ENCODE peak calls at places on chromosomes 11 and 22, in four cellular contexts. W is endothelial cell of umbilical vein, E is HCT116, Z is transverse colon. C is an unnamed sample.

GRCh38 chr11:111623527-111624030 is 21.3 kb downstream of the SIK2 start:
- DNase-seq in E (no peak), W (no peak), Z (peak), C (no peak)

GRCh38 chr22:22397875-22398524 is 110.5 kb downstream of the ZNF280B start:
- DNase-seq in Z (no peak), E (no peak), W (no peak), C (no peak)

GRCh38 chr11:36007127-36007824 is 63.4 kb downstream of the LDLRAD3 start:
- DNase-seq in E (no peak), W (no peak), Z (no peak), C (no peak)

GRCh38 chr11:12211331-12212065 is 101.1 kb downstream of the MICAL2 start:
- DNase-seq in Z (no peak), E (no peak), W (no peak), C (no peak)

GRCh38 chr11:111735262-111736116 is 30.7 kb downstream of the PPP2R1B start:
- DNase-seq in E (no peak), W (peak), Z (peak), C (no peak)

GRCh38 chr11:87187930-87188329 is 150.2 kb downstream of the TMEM135 start:
- DNase-seq in E (no peak), W (no peak), Z (no peak), C (no peak)

GRCh38 chr11:35927730-35928129 is 16.1 kb upstream of the LDLRAD3 start:
- DNase-seq in W (no peak), E (no peak), Z (peak), C (no peak)

GRCh38 chr11:95267814-95268213 is 36.8 kb upstream of the SESN3 start:
- DNase-seq in W (no peak), E (no peak), Z (no peak), C (no peak)

GRCh38 chr22:36334838-36335603 is 52.7 kb downstream of the MYH9 start:
- DNase-seq in E (no peak), Z (no peak), W (no peak), C (no peak)

GRCh38 chr11:12893787-12894672 is 115.1 kb upstream of the RASSF10 start:
- DNase-seq in Z (peak), W (peak), E (peak), C (no peak)

GRCh38 chr11:12995211-12995610 is 13.9 kb upstream of the RASSF10 start:
- DNase-seq in E (no peak), Z (no peak), W (no peak), C (no peak)

GRCh38 chr11:6228520-6228919 is 5.9 kb downstream of the FHIP1B start:
- DNase-seq in W (no peak), E (no peak), Z (no peak), C (no peak)

GRCh38 chr11:112623057-112623456 is 338.2 kb upstream of the NCAM1 start:
- DNase-seq in E (no peak), Z (no peak), W (no peak), C (no peak)

GRCh38 chr11:128904872-128905344 is 13.8 kb downstream of the KCNJ5 start:
- DNase-seq in Z (peak), W (peak), E (no peak), C (peak)

GRCh38 chr11:19789840-19790710 is 77.4 kb downstream of the NAV2 start:
- DNase-seq in Z (peak), W (no peak), E (no peak), C (no peak)

GRCh38 chr11:131754671-131755070 is 384.3 kb downstream of the NTM start:
- DNase-seq in W (peak), E (no peak), Z (no peak), C (no peak)

GRCh38 chr11:130426223-130427048 is 2.0 kb downstream of the ADAMTS8 start:
- DNase-seq in Z (no peak), W (no peak), E (no peak), C (no peak)

GRCh38 chr11:127815316-127815715 is 772.0 kb downstream of the ETS1 start:
- DNase-seq in Z (no peak), E (no peak), W (no peak), C (no peak)

GRCh38 chr11:124865902-124866851 is 945 bp downstream of the ROBO3 start:
- DNase-seq in E (no peak), W (peak), Z (peak), C (peak)

GRCh38 chr11:35617687-35618496 is at the start of gene FJX1:
- DNase-seq in W (peak), E (no peak), Z (peak), C (peak)

GRCh38 chr11:27807594-27807993 is 107.3 kb upstream of the BDNF start:
- DNase-seq in Z (no peak), W (no peak), E (no peak), C (no peak)

GRCh38 chr11:40130427-40130826 is 1329.0 kb downstream of the LRRC4C start:
- DNase-seq in E (no peak), W (no peak), Z (no peak), C (no peak)

GRCh38 chr22:30176431-30176830 is 70.1 kb downstream of the LIF start:
- DNase-seq in W (no peak), Z (no peak), E (no peak), C (no peak)

GRCh38 chr11:71454470-71455113 is 1.6 kb downstream of the NADSYN1 start:
- DNase-seq in W (no peak), Z (peak), E (no peak), C (no peak)

GRCh38 chr11:62574363-62575057 is 819 bp upstream of the EEF1G start:
- DNase-seq in W (peak), Z (peak), E (no peak), C (peak)

GRCh38 chr11:119694334-119694733 is 34.7 kb downstream of the NECTIN1 start:
- DNase-seq in Z (peak), E (no peak), W (no peak), C (no peak)

GRCh38 chr11:82080160-82080559 is 653.5 kb downstream of the FAM181B start:
- DNase-seq in W (no peak), Z (no peak), E (no peak), C (no peak)

GRCh38 chr11:74055938-74056337 is 47.1 kb upstream of the UCP3 start:
- DNase-seq in E (peak), Z (no peak), W (no peak), C (no peak)

GRCh38 chr22:28570697-28571373 is 108.8 kb downstream of the TTC28 start:
- DNase-seq in E (no peak), W (peak), Z (no peak), C (no peak)

GRCh38 chr11:125592305-125593112 is at the start of gene STT3A:
- DNase-seq in E (peak), W (peak), Z (peak), C (peak)

GRCh38 chr11:118343248-118343647 is 743 bp upstream of the CD3D start:
- DNase-seq in E (no peak), Z (no peak), W (no peak), C (no peak)

GRCh38 chr11:91158901-91159537 is 936.2 kb upstream of the CHORDC1 start:
- DNase-seq in W (peak), Z (no peak), E (no peak), C (no peak)

GRCh38 chr11:35978891-35979290 is 35.0 kb downstream of the LDLRAD3 start:
- DNase-seq in Z (no peak), W (peak), E (no peak), C (no peak)

GRCh38 chr11:62333768-62334167 is 3.5 kb upstream of the ASRGL1 start:
- DNase-seq in E (no peak), W (no peak), Z (no peak), C (no peak)

GRCh38 chr11:115527534-115528125 is 23.4 kb upstream of the CADM1 start:
- DNase-seq in Z (no peak), E (no peak), W (no peak), C (no peak)

GRCh38 chr11:9895016-9895415 is 231.1 kb downstream of the SWAP70 start:
- DNase-seq in Z (no peak), E (no peak), W (no peak), C (no peak)

GRCh38 chr22:42108848-42109247 is 18.3 kb upstream of the NDUFA6 start:
- DNase-seq in E (no peak), Z (no peak), W (no peak), C (no peak)

GRCh38 chr22:38205261-38206128 is 3.7 kb downstream of the MAFF start:
- DNase-seq in Z (peak), W (peak), E (no peak), C (no peak)

DNA sequence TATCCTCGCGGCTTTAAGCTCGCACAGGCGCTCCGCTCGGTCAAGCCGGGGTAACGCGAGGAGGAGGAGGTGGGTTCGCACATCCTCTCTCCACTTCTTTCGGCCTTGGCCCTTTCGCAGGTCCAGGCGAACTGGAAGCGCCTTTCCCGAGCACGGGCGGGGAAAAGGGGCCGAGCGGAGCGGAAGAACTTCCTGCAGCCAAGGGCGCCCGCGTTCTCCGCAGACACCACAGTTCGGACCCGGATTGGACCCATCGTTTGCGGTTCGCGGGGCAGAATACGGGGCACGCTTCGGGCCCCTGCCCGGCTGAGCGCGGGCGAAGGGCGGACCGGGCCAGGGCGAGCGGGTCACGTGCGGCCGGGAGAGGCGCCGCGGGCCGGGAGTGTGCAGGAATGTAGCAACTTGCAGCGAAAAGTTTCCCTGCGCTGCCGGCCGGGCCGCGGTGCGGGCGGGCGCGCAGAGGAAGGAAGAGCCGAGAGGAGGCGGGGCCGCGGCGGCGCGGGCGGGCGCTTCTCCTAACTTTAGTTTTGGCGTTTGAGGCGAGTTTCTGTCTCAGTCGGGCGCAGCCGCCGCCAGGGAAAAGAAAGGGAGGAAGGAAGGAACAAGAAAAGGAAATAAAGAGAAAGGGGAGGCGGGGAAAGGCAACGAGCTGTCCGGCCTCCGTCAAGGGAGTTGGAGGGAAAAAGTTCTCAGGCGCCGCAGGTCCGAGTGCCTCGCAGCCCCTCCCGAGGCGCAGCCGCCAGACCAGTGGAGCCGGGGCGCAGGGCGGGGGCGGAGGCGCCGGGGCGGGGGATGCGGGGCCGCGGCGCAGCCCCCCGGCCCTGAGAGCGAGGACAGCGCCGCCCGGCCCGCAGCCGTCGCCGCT is at the start of gene YAP1:
- DNase-seq in Z (peak), W (peak), E (peak), C (peak)
- TF ChIP-seq POLR2A in Z (peak), W (no peak), E (peak), C (no peak)

GRCh38 chr22:44983878-44984482 is 25.8 kb downstream of the PHF21B start:
- DNase-seq in E (no peak), W (no peak), Z (no peak), C (no peak)
- TF ChIP-seq POLR2AphosphoS5 in E (no peak), W (no peak), Z (no peak), C (no peak)

GRCh38 chr11:65442952-65443351 is 20.4 kb downstream of the NEAT1 start:
- DNase-seq in Z (no peak), E (no peak), W (peak), C (no peak)

GRCh38 chr11:65445604-65446445 is 23.2 kb downstream of the NEAT1 start:
- DNase-seq in W (peak), E (no peak), Z (no peak), C (no peak)

GRCh38 chr11:65446446-65447277 is 24.1 kb downstream of the NEAT1 start:
- DNase-seq in E (no peak), W (peak), Z (no peak), C (no peak)

GRCh38 chr11:65444314-65445051 is 21.9 kb downstream of the NEAT1 start:
- DNase-seq in Z (no peak), W (peak), E (no peak), C (no peak)

GRCh38 chr11:65445101-65445603 is 22.6 kb downstream of the NEAT1 start:
- DNase-seq in Z (no peak), E (no peak), W (peak), C (no peak)
- TF ChIP-seq POLR2A in Z (no peak), E (no peak), W (peak), C (no peak)

GRCh38 chr11:72696866-72697428 is 22.7 kb upstream of the PDE2A start:
- DNase-seq in E (no peak), W (no peak), Z (no peak), C (no peak)
- TF ChIP-seq POLR2AphosphoS5 in E (no peak), W (no peak), Z (no peak), C (no peak)

DNA sequence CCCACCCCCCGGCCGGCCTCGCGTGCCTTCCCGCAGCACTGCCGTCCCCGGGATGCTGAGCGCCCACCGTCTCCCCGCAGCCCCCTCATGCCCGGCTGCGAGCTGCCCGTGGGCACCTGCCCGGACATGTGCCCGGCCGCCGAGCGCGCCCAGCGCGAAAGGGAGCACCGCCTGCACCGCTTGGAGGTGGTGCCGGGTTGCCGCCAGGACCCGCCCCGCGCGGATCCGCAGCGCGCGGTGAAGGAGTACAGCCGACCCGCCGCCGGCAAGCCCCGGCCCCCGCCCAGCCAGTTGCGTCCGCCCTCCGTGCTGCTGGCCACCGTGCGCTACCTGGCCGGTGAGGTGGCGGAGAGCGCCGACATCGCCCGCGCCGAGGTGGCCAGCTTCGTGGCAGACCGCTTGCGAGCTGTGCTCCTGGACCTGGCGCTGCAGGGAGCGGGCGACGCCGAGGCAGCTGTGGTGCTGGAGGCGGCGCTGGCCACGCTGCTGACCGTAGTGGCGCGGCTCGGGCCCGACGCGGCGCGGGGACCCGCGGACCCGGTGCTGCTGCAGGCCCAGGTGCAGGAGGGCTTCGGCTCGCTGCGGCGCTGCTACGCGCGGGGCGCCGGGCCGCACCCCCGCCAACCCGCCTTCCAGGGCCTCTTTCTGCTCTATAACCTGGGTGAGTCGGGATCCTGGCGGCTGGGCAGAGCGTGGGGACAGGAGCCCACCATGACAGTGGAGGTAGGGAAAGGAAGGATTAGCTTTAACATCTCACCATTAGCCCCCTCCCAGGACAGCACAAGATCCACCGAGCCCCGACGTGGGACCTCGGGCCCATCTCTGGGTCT is at the start of gene SAC3D1:
- DNase-seq in W (peak), Z (peak), E (peak), C (peak)
- TF ChIP-seq POLR2A in W (peak), Z (no peak), E (peak), C (no peak)

DNA sequence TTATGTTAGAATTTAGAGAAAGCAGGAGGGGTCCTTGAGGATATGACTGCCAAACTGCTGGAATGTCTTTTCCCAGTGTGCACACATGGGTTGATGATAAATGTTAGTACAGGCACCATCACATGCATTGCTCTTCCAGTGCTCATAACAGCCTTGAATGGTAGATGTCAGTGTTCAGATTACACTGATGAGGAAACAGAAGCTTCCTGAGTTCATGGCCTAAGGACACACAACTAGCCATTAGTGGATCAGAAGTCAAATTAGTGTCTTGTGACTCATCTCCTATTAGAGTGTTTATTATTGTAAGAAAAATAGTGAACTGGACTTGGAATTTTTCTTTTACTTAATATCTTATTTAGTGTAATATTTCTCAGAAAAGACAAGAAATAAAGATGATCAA is 241.5 kb downstream of the DDX10 start:
- DNase-seq in W (peak), E (no peak), Z (no peak), C (no peak)
- TF ChIP-seq POLR2AphosphoS5 in W (peak), E (no peak), Z (no peak), C (no peak)

DNA sequence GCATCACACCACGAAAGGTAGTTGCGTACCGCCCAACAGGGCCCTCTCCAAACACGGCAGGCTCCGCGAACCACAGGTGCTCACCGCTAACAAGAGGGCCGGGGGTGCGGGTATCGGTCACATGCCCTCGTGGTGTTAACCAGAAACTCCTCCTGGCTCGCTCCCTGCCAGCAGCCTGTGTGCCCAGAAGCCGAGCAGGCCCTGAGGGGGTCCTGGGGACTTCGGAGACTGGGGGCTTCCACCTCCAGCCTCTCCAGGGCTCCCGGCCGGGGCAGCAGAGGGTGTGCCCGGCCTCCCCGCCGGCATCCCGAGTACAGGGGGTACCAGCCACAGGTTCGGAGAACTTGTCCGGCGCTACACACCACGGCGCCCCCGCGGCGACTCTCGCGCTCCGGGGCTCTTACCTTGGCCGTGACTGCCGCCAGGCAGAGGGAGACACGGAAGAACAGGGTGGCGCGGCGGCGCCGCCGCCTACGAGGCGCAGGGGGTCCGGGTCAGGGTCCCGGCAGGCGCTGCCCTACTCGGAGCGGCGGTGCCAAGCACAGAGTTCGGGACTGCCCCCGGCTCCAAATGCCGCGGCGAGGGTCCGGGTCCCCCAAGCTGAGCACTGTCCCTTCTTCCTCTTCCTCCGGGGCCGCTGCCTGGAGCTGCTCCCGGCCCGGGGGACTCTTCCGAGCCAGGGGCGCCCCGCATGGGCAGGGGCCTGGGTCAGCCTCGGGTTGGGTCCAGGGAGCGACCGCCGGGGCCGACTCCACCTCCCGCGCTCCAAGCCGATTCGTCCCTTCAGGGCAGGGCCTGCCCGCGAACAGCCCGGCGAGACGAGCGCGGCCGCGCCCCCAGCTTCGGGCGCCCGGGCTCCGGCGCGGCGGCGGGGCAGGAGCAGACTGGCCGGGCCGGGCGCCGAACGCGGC is at the start of gene LARGE1:
- DNase-seq in E (no peak), W (no peak), Z (peak), C (peak)
- TF ChIP-seq POLR2A in E (no peak), W (no peak), Z (no peak), C (peak)

GRCh38 chr11:14270690-14271542 is 88.1 kb downstream of the RRAS2 start:
- DNase-seq in Z (no peak), W (no peak), E (no peak), C (no peak)
- TF ChIP-seq POLR2AphosphoS5 in Z (no peak), W (no peak), E (no peak), C (no peak)

GRCh38 chr22:23524226-23524625 is 55.9 kb downstream of the IGLL1 start:
- DNase-seq in E (no peak), W (no peak), Z (no peak), C (no peak)

GRCh38 chr22:23521442-23522113 is 58.5 kb downstream of the IGLL1 start:
- DNase-seq in E (peak), W (peak), Z (peak), C (peak)

GRCh38 chr22:23522642-23523251 is 57.3 kb downstream of the IGLL1 start:
- DNase-seq in E (no peak), W (peak), Z (no peak), C (no peak)

GRCh38 chr22:23525510-23525909 is 54.6 kb downstream of the IGLL1 start:
- DNase-seq in Z (no peak), E (no peak), W (no peak), C (no peak)

DNA sequence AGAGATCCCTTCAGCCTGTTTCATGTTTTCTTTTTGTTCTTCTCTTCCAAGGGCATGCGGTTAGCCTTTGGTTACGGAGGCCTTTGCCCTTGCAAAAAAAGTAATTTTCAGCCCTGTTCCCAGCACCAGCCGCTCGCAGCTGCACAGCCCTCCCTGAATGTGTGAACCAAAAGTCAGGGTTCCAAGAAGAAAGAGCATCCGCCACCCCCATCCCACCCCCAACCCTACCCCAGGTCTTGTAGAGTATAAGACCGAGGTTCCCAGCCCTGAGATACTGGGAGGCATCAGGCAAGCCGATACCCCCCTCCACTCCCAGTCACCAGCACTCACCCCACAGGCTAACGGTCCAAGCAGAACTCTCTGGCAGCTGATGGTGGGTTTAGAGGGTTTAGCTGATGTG is 56.3 kb downstream of the IGLL1 start:
- DNase-seq in E (no peak), W (no peak), Z (no peak), C (no peak)
- TF ChIP-seq POLR2A in E (no peak), W (no peak), Z (no peak), C (no peak)

GRCh38 chr11:117180661-117181585 is 2.4 kb downstream of the SIDT2 start:
- DNase-seq in W (peak), E (peak), Z (peak), C (peak)
- TF ChIP-seq POLR2AphosphoS5 in W (no peak), E (no peak), Z (no peak), C (no peak)